ENCODE peak calls at places on chromosomes 6 and 20, in eight cellular contexts. A, U, I, H, Z, C, R and D are unnamed samples.

GRCh38 chr6:33822575-33823395 is 19.0 kb upstream of the MLN start:
- DNase-seq in A (peak; percentile 89), Z (no peak), I (peak; percentile 71), U (no peak), R (no peak), C (no peak), H (no peak), D (peak; percentile 39)

GRCh38 chr20:2168946-2169345 is 67.3 kb downstream of the STK35 start:
- DNase-seq in A (no peak), H (no peak), C (no peak), U (no peak), Z (no peak), R (no peak), I (no peak), D (no peak)

GRCh38 chr6:68196645-68197044 is 438.4 kb upstream of the ADGRB3 start:
- DNase-seq in R (no peak), C (no peak), U (peak; percentile 37), Z (no peak), I (peak; percentile 69), A (peak; percentile 67), H (no peak), D (no peak)

GRCh38 chr6:157025459-157025858 is 248.3 kb downstream of the ARID1B start:
- DNase-seq in R (no peak), U (peak; percentile 22), C (no peak), A (no peak), H (no peak), I (no peak), Z (no peak), D (no peak)

GRCh38 chr20:33909331-33909921 is 84.3 kb upstream of the RALY start:
- DNase-seq in A (no peak), C (no peak), U (peak; percentile 99), H (no peak), Z (no peak), R (peak; percentile 68), I (no peak), D (peak; percentile 99)

GRCh38 chr6:144660545-144660944 is 375.4 kb downstream of the UTRN start:
- DNase-seq in A (no peak), C (no peak), U (no peak), I (no peak), Z (no peak), H (no peak), R (no peak), D (no peak)

GRCh38 chr6:72149715-72150114 is 263.4 kb downstream of the RIMS1 start:
- DNase-seq in A (no peak), H (no peak), I (no peak), U (peak; percentile 25), R (no peak), Z (no peak), C (no peak), D (no peak)

GRCh38 chr6:159023893-159024292 is 20.9 kb downstream of the TAGAP start:
- DNase-seq in I (no peak), U (no peak), C (no peak), Z (no peak), R (no peak), H (no peak), A (no peak), D (no peak)

GRCh38 chr6:4786936-4787504 is 10.8 kb downstream of the CDYL start:
- DNase-seq in A (peak; percentile 36), I (no peak), U (no peak), Z (no peak), R (no peak), H (no peak), C (no peak), D (no peak)

GRCh38 chr6:5141046-5141445 is 55.9 kb downstream of the PPP1R3G start:
- DNase-seq in H (no peak), U (no peak), C (no peak), R (no peak), Z (no peak), A (no peak), I (no peak), D (no peak)

GRCh38 chr6:143262859-143263258 is 187.6 kb downstream of the ADAT2 start:
- DNase-seq in Z (no peak), C (no peak), I (no peak), U (no peak), A (no peak), H (no peak), R (no peak), D (no peak)

GRCh38 chr6:12602951-12603710 is 113.4 kb upstream of the PHACTR1 start:
- DNase-seq in I (peak; percentile 22), H (no peak), A (peak; percentile 62), Z (peak; percentile 49), C (no peak), U (peak; percentile 73), R (peak; percentile 22), D (peak; percentile 36)

GRCh38 chr20:45919951-45920794 is 8.2 kb upstream of the PLTP start:
- DNase-seq in U (peak; percentile 66), R (no peak), I (no peak), C (no peak), A (no peak), Z (no peak), H (no peak), D (peak; percentile 94)

GRCh38 chr6:88008411-88008810 is 39.2 kb upstream of the SPACA1 start:
- DNase-seq in C (no peak), Z (no peak), U (peak; percentile 10), I (no peak), A (no peak), H (no peak), R (no peak), D (no peak)

GRCh38 chr20:25574411-25574810 is 10.9 kb downstream of the NINL start:
- DNase-seq in R (peak; percentile 28), A (no peak), I (peak; percentile 23), U (peak; percentile 36), H (no peak), C (no peak), Z (no peak), D (peak; percentile 68)
- TF ChIP-seq CTCF in R (peak; percentile 43), A (peak; percentile 54), I (peak; percentile 39), U (peak; percentile 29), H (peak; percentile 5), C (no peak), Z (no peak), D (peak; percentile 57)

GRCh38 chr6:21972516-21972915 is 324.3 kb downstream of the PRL start:
- DNase-seq in Z (no peak), I (no peak), H (no peak), A (peak; percentile 29), R (no peak), C (no peak), U (peak; percentile 15), D (no peak)
- H3K36me3 ChIP-seq in Z (no peaks in the 10 kb centered on the region), I (no peaks in the 10 kb centered on the region), H (no peaks in the 10 kb centered on the region), A (no peaks in the 10 kb centered on the region), R (no peaks in the 10 kb centered on the region), C (no peaks in the 10 kb centered on the region), U (no peaks in the 10 kb centered on the region), D (no peaks in the 10 kb centered on the region)

GRCh38 chr6:17979479-17979878 is 8.0 kb downstream of the KIF13A start:
- DNase-seq in C (no peak), Z (no peak), I (no peak), U (no peak), H (no peak), A (no peak), R (no peak), D (no peak)
- H3K4me1 ChIP-seq in C (peaks cover 29% of the 10 kb centered on the region), Z (peaks cover 4% of the 10 kb centered on the region), I (peaks cover 6% of the 10 kb centered on the region), U (no peaks in the 10 kb centered on the region), H (peaks cover 18% of the 10 kb centered on the region), A (peaks cover 16% of the 10 kb centered on the region), R (peaks cover 41% of the 10 kb centered on the region), D (peaks cover 15% of the 10 kb centered on the region)

DNA sequence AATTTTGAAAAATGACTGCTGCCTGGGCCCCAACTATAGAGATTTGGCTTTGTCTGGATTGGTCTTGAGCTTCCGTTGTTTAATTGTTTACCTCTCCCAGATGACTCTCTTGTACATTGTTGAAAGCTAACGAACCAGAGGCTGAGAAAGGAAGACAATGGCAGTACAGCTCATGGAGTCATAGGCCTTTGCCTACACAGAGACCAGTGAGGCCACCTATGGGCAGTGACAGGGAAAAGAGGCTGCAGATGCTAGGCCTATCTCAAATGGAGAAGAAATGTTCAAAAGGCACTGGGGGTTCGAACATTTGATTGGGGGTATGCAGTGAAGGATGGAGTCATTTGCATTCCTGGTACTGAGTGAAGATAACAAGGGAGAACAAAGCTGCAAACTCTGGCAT is 29.1 kb downstream of the OPN5 start:
- DNase-seq in U (no peak), H (no peak), C (no peak), A (peak; percentile 46), Z (no peak), R (no peak), I (no peak), D (no peak)
- TF ChIP-seq CTCF in U (no peak), H (no peak), C (no peak), A (peak; percentile 66), Z (no peak), R (no peak), I (peak; percentile 13), D (no peak)

GRCh38 chr20:23367770-23368169 is 5.8 kb downstream of the GZF1 start:
- DNase-seq in I (no peak), Z (no peak), H (no peak), R (no peak), C (no peak), U (peak; percentile 40), A (no peak), D (no peak)
- H3K36me3 ChIP-seq in I (peaks cover 90% of the 10 kb centered on the region), Z (no peaks in the 10 kb centered on the region), H (peaks cover 70% of the 10 kb centered on the region), R (peaks cover 11% of the 10 kb centered on the region), C (peaks cover 18% of the 10 kb centered on the region), U (peaks cover 15% of the 10 kb centered on the region), A (peaks cover 14% of the 10 kb centered on the region), D (peaks cover 36% of the 10 kb centered on the region)

DNA sequence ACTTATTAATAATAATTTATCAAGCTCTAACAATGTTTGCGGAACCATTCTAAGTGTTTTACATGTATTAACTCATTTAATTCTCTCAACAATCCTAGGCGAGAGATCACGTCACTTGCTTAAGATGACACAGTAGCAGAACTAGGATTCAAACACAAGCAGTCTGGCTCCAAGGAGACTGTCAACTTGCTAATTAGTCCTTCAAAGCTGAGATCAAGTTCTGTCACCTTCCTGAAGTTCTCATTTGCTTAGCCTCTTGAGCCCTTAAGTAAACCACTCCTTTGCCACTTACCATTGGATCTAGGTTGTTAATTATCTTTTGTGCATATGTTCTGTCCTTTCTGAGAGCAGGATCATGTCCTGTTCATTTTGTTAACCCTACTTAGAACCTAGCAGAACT is 14.1 kb downstream of the FKBP5 start:
- DNase-seq in C (no peak), R (no peak), H (no peak), U (no peak), Z (no peak), A (no peak), I (no peak), D (no peak)
- H3K4me1 ChIP-seq in C (peaks cover 16% of the 10 kb centered on the region), R (no peaks in the 10 kb centered on the region), H (peaks cover 44% of the 10 kb centered on the region), U (peaks cover 2% of the 10 kb centered on the region), Z (peaks cover 74% of the 10 kb centered on the region), A (peaks cover 10% of the 10 kb centered on the region), I (no peaks in the 10 kb centered on the region), D (no peaks in the 10 kb centered on the region)

DNA sequence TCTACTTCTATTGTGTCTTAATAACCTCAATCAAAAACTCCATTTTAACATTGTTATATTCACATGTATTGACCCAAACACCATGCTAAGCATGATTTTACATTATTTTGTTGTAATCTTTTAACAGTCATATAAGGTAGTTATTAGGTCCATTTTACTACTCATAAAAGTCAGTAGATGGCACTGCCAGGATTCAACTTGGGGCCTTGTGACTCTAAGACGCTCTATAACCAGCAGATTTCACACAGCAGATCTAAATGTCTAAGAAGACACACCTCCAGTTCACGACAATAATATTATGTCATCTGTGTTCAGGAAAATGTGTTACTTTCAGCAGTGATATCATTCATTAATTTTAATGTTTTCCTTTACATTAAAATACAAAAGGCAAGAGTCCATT is 88.0 kb downstream of the FRK start:
- DNase-seq in I (no peak), A (no peak), H (no peak), Z (no peak), R (no peak), U (no peak), C (no peak), D (peak; percentile 3)
- TF ChIP-seq CTCF in I (no peak), A (no peak), H (no peak), Z (no peak), R (no peak), U (no peak), C (no peak), D (no peak)